ENCODE peak calls at places on chromosome 17, in six cellular contexts. O, P, R, W, C and Y are unnamed samples.

GRCh38 chr17:31398381-31399275 is 7.2 kb downstream of the RAB11FIP4 start:
- DNase-seq in O (no peak), P (no peak), R (no peak), W (no peak), C (no peak), Y (no peak)

GRCh38 chr17:72171703-72172670 is 51.2 kb downstream of the SOX9 start:
- DNase-seq in O (no peak), P (no peak), R (no peak), W (no peak), C (no peak), Y (no peak)

GRCh38 chr17:12947047-12947446 is 70.8 kb downstream of the ELAC2 start:
- DNase-seq in O (no peak), P (no peak), R (no peak), W (no peak), C (no peak), Y (no peak)

GRCh38 chr17:43356999-43357398 is 41.8 kb upstream of the ARL4D start:
- DNase-seq in O (no peak), P (no peak), R (peak), W (no peak), C (peak), Y (peak)

GRCh38 chr17:41592601-41593305 is 6.1 kb upstream of the KRT14 start:
- DNase-seq in O (no peak), P (no peak), R (no peak), W (no peak), C (no peak), Y (no peak)

GRCh38 chr17:67546578-67547527 is 169.8 kb downstream of the PITPNC1 start:
- DNase-seq in O (peak), P (no peak), R (peak), W (no peak), C (no peak), Y (no peak)

GRCh38 chr17:57946798-57947358 is 8.3 kb downstream of the CUEDC1 start:
- DNase-seq in O (no peak), P (peak), R (peak), W (no peak), C (peak), Y (peak)

GRCh38 chr17:44203731-44204452 is 4.2 kb upstream of the ATXN7L3 start:
- DNase-seq in O (no peak), P (peak), R (no peak), W (no peak), C (no peak), Y (no peak)

GRCh38 chr17:72556944-72557826 is 436.4 kb downstream of the SOX9 start:
- DNase-seq in O (peak), P (peak), R (peak), W (peak), C (peak), Y (peak)

GRCh38 chr17:80364091-80364691 is 50.8 kb upstream of the ENDOV start:
- DNase-seq in O (no peak), P (no peak), R (no peak), W (no peak), C (peak), Y (no peak)